ENCODE peak calls at places on chromosomes 5 and 9, in ten cellular contexts. A is upper lobe of right lung, R is H9, I is uterus, B is stomach, L is K562, V is ovary, G is body of pancreas, C is cardiac muscle cell, X is left ventricle myocardium inferior. H is an unnamed sample.

GRCh38 chr5:153752890-153753289 is 262.4 kb downstream of the GRIA1 start:
- DNase-seq in V (no peak), L (no peak), A (no peak), C (no peak), B (no peak), R (no peak), G (no peak), X (no peak), I (no peak), H (no peak)

GRCh38 chr9:105637787-105638395 is 24.4 kb upstream of the TAL2 start:
- DNase-seq in C (no peak), B (no peak), A (no peak), G (no peak), X (no peak), V (no peak), I (no peak), L (peak; percentile 37), R (no peak), H (no peak)

GRCh38 chr5:160467555-160468418 is 46.1 kb downstream of the PTTG1 start:
- DNase-seq in I (peak; percentile 21), A (peak; percentile 90), B (peak; percentile 89), C (no peak), R (peak; percentile 60), L (no peak), V (peak; percentile 21), X (peak; percentile 71), G (peak; percentile 83), H (peak; percentile 31)

GRCh38 chr9:136804509-136805206 is 3.1 kb upstream of the RABL6 start:
- DNase-seq in G (no peak), L (no peak), X (no peak), R (no peak), A (no peak), C (no peak), B (no peak), V (peak; percentile 41), I (no peak), H (no peak)

GRCh38 chr9:26856413-26857032 is 36.1 kb downstream of the CAAP1 start:
- DNase-seq in X (no peak), G (peak; percentile 10), R (peak; percentile 63), B (no peak), I (peak; percentile 21), A (no peak), V (no peak), C (peak; percentile 66), L (peak; percentile 19), H (no peak)

GRCh38 chr9:88303785-88304495 is 84.3 kb upstream of the SPIN1 start:
- DNase-seq in B (no peak), V (no peak), I (no peak), C (no peak), L (no peak), R (no peak), G (no peak), X (no peak), A (no peak), H (no peak)

GRCh38 chr9:108156270-108156998 is 666.9 kb upstream of the KLF4 start:
- DNase-seq in X (no peak), B (peak; percentile 48), G (no peak), V (no peak), I (no peak), A (no peak), R (no peak), C (no peak), L (peak; percentile 57), H (no peak)

GRCh38 chr5:56814361-56814962 is 887 bp upstream of the MAP3K1 start:
- DNase-seq in C (peak; percentile 33), X (peak; percentile 44), A (peak; percentile 76), B (peak; percentile 36), R (peak; percentile 59), I (peak; percentile 18), V (peak; percentile 35), G (peak; percentile 74), L (no peak), H (peak; percentile 16)

GRCh38 chr9:94872921-94873511 is 146.5 kb downstream of the AOPEP start:
- DNase-seq in G (no peak), B (no peak), X (no peak), L (no peak), C (no peak), I (peak; percentile 65), R (no peak), V (no peak), A (no peak), H (no peak)

GRCh38 chr9:4862506-4863250 is 69.9 kb downstream of the RCL1 start:
- DNase-seq in X (no peak), G (no peak), C (no peak), B (no peak), I (peak; percentile 29), R (no peak), L (peak; percentile 81), V (no peak), A (no peak), H (peak; percentile 30)

GRCh38 chr5:56206126-56206525 is 27.0 kb downstream of the ANKRD55 start:
- DNase-seq in G (no peak), R (no peak), V (no peak), B (no peak), C (no peak), A (no peak), I (no peak), X (no peak), L (no peak), H (no peak)

GRCh38 chr9:93852728-93853127 is 102.4 kb downstream of the BARX1 start:
- DNase-seq in V (no peak), I (no peak), B (no peak), R (no peak), L (no peak), C (no peak), X (no peak), A (no peak), G (no peak), H (no peak)

GRCh38 chr5:77101298-77101697 is 14.2 kb upstream of the ZBED3 start:
- DNase-seq in C (no peak), L (no peak), G (no peak), V (no peak), X (no peak), A (no peak), I (peak; percentile 53), R (no peak), B (no peak), H (no peak)

GRCh38 chr5:132464155-132464939 is 26.2 kb downstream of the IRF1 start:
- DNase-seq in G (no peak), X (no peak), V (no peak), I (no peak), L (no peak), A (no peak), R (no peak), C (no peak), B (no peak), H (no peak)
- H3K4me1 ChIP-seq in G (peaks cover 32% of the 10 kb centered on the region), X (peaks cover 90% of the 10 kb centered on the region), V (peaks cover 25% of the 10 kb centered on the region), I (peaks cover 5% of the 10 kb centered on the region), L (peaks cover 38% of the 10 kb centered on the region), A (peaks cover 70% of the 10 kb centered on the region), R (peaks cover 12% of the 10 kb centered on the region), C (no peaks in the 10 kb centered on the region), B (peaks cover 96% of the 10 kb centered on the region), H (peaks cover 21% of the 10 kb centered on the region)

DNA sequence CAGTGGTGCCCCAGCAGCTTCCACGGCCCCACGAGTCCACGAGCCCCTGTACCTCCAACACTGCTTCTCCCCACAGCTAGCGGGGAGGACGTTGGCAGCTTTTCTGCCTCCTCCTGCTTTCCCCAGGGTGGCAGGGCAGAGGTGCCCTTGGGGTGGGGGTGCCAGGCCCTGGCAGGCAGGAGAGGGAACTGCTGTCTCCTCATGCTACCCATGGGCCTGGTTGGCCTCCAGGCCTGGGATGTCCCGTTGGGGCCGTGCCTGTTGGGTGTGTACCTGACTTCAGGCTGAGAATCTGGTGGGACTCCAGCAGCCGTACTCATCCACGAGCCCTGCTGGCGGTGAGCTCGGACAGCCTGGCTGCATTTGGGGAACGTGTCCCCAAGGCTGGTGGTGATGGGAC is 27.3 kb downstream of the RXRA start:
- DNase-seq in B (no peak), I (no peak), X (peak; percentile 59), A (no peak), G (no peak), C (no peak), R (no peak), V (no peak), L (no peak), H (peak; percentile 75)
- H3K4me1 ChIP-seq in B (peaks cover 100% of the 10 kb centered on the region), I (peaks cover 62% of the 10 kb centered on the region), X (peaks cover 100% of the 10 kb centered on the region), A (peaks cover 71% of the 10 kb centered on the region), G (peaks cover 72% of the 10 kb centered on the region), C (peaks cover 32% of the 10 kb centered on the region), R (no peaks in the 10 kb centered on the region), V (peaks cover 41% of the 10 kb centered on the region), L (peaks cover 19% of the 10 kb centered on the region), H (peaks cover 98% of the 10 kb centered on the region)

DNA sequence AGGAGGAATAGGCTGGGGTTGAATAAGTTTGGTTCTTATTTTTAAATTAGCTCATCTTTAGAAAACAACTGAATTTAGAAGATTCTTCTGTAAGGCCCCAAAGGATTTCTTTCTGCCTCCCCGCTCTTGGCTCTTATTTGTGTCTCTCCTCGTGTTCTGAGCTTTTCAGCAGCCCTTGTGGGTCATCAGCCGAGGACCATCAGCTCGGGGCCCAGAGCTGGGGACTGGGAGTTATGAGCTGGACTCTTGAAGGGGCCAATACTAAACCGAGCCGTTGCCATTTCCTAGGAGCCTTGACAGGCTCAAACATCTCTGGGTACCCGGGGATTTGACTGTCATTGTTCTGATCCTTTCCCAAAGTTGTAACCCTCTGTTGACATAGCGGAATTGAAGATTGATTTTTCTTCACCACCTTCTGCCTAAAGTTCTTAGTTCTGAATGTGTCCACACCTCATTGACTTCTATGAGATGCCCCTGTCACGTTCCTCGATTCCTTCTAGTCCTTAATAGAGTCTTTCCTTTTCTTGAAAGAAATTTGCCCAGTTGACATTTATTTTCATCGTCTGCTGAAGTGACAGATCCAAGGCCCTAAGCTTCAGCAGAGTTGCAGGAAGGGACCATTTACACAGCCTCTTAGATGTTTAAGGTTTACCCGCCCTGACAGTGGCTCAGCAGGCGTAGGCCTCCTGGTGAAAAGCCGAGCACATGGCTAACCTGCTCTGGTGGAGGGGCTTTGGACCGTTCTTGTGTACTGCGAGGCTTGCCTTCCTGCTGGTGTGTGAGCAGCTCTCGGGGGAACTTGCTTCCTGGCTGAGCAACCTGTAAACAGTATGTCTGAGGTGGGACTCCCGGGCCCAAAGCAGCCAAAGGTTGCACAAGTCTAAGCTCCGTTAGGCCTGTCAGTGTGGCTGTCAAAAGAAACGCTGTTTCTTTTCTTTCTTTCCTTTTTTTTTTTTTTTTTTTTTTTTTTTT is 24.0 kb downstream of the ABL1 start:
- DNase-seq in G (no peak), C (no peak), R (no peak), L (no peak), B (no peak), I (peak; percentile 41), V (no peak), A (no peak), X (no peak), H (peak; percentile 34)
- H3K4me1 ChIP-seq in G (no peaks in the 10 kb centered on the region), C (peaks cover 26% of the 10 kb centered on the region), R (peaks cover 2% of the 10 kb centered on the region), L (peaks cover 10% of the 10 kb centered on the region), B (peaks cover 70% of the 10 kb centered on the region), I (peaks cover 23% of the 10 kb centered on the region), V (peaks cover 5% of the 10 kb centered on the region), A (peaks cover 29% of the 10 kb centered on the region), X (peaks cover 65% of the 10 kb centered on the region), H (peaks cover 38% of the 10 kb centered on the region)

DNA sequence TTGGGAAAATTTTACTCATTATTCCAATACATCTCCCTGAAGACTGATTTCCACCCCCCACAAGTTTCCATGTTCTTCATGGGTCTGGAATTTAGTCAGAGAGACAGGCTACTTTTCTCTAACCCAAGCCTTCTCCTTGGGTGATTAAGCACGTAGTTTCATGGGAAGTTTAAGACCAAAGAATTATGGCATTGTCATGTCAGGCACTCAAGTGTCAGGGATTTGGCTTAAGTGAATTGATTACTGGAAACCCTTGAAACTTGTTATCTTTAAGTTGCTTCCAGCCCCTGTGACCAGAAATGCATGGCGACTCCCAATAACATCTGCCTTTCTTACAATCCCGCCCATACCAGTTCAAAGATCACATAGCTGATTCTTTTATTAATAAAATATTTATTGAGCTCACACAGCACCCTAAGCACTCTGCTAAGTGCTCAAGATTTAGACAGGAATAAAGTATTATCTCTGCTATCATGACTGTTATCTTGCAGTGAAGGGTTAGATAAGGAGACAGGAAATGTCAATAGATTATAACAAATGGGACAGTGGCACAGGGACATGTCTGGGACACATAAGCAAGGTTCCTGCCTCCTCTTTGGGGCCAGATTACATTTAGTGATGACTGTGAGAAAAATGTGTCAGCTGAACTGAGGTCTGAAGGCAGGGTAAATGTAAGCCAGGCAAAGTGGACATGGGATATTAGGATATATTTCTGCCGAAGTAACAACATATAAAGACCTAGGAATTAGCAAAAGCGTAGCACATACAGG is 241.2 kb upstream of the TNC start:
- DNase-seq in G (no peak), A (no peak), V (no peak), X (no peak), R (no peak), L (no peak), C (peak; percentile 5), B (no peak), I (no peak), H (no peak)
- H3K4me1 ChIP-seq in G (no peaks in the 10 kb centered on the region), A (no peaks in the 10 kb centered on the region), V (no peaks in the 10 kb centered on the region), X (no peaks in the 10 kb centered on the region), R (peaks cover 6% of the 10 kb centered on the region), L (no peaks in the 10 kb centered on the region), C (peaks cover 26% of the 10 kb centered on the region), B (no peaks in the 10 kb centered on the region), I (no peaks in the 10 kb centered on the region), H (no peaks in the 10 kb centered on the region)

H was measured in gastrocnemius medialis.